ENCODE peak calls at places on chromosomes 16 and 17, in seven cellular contexts. O is foreskin melanocyte; Y is GM04504; H is RWPE1; Q is CD8-positive, alpha-beta memory T cell; J is fibroblast of mammary gland; L is heart right ventricle. M is an unnamed sample.

GRCh38 chr17:50270430-50271172 is 3.7 kb upstream of the TMEM92 start:
- DNase-seq in O (peak), Y (peak), H (no peak), Q (no peak), J (peak), L (peak), M (no peak)

GRCh38 chr17:73939808-73940207 is 263.7 kb upstream of the RPL38 start:
- DNase-seq in O (no peak), Y (no peak), H (no peak), Q (no peak), J (no peak), L (no peak), M (peak)

GRCh38 chr16:24800586-24800985 is 45.2 kb upstream of the SLC5A11 start:
- DNase-seq in O (peak), Y (no peak), H (peak), Q (no peak), J (peak), L (no peak), M (no peak)

GRCh38 chr17:29880031-29880430 is 50.0 kb downstream of the SSH2 start:
- DNase-seq in O (no peak), Y (no peak), H (no peak), Q (no peak), J (peak), L (no peak), M (no peak)

GRCh38 chr17:74340470-74341023 is 14.5 kb downstream of the KIF19 start:
- DNase-seq in O (no peak), Y (no peak), H (no peak), Q (no peak), J (no peak), L (no peak), M (no peak)

GRCh38 chr16:56513972-56514371 is 5.9 kb downstream of the BBS2 start:
- DNase-seq in O (peak), Y (no peak), H (peak), Q (peak), J (peak), L (no peak), M (no peak)

GRCh38 chr17:16909472-16909871 is 62.4 kb downstream of the TNFRSF13B start:
- DNase-seq in O (no peak), Y (no peak), H (no peak), Q (no peak), J (no peak), L (no peak), M (no peak)

GRCh38 chr16:4369006-4369766 is 2.5 kb upstream of the VASN start:
- DNase-seq in O (no peak), Y (no peak), H (peak), Q (no peak), J (peak), L (peak), M (no peak)

GRCh38 chr17:61200349-61200735 is 199.3 kb upstream of the TBX2 start:
- DNase-seq in O (no peak), Y (no peak), H (no peak), Q (no peak), J (no peak), L (no peak), M (no peak)

GRCh38 chr17:18219016-18219415 is 6.4 kb upstream of the LLGL1 start:
- DNase-seq in O (no peak), Y (peak), H (no peak), Q (no peak), J (peak), L (peak), M (no peak)

GRCh38 chr16:51565149-51565548 is 414.1 kb upstream of the SALL1 start:
- DNase-seq in O (no peak), Y (no peak), H (no peak), Q (no peak), J (no peak), L (no peak), M (no peak)

GRCh38 chr17:75346906-75347305 is 57.7 kb upstream of the SLC25A19 start:
- DNase-seq in O (no peak), Y (no peak), H (no peak), Q (no peak), J (peak), L (no peak), M (no peak)

GRCh38 chr16:60989592-60989991 is 1046.6 kb downstream of the CDH8 start:
- DNase-seq in O (no peak), Y (no peak), H (no peak), Q (no peak), J (no peak), L (no peak), M (no peak)

GRCh38 chr17:20114466-20114865 is 105.3 kb downstream of the SPECC1 start:
- DNase-seq in O (peak), Y (no peak), H (no peak), Q (no peak), J (peak), L (no peak), M (no peak)

GRCh38 chr17:81084691-81085419 is 49.9 kb downstream of the BAIAP2 start:
- DNase-seq in O (no peak), Y (no peak), H (no peak), Q (no peak), J (no peak), L (no peak), M (no peak)

GRCh38 chr16:56847173-56847948 is 17.6 kb upstream of the SLC12A3 start:
- DNase-seq in O (peak), Y (no peak), H (no peak), Q (no peak), J (peak), L (no peak), M (no peak)

GRCh38 chr16:53052519-53053501 is at the start of gene CHD9NB:
- DNase-seq in O (peak), Y (peak), H (peak), Q (no peak), J (peak), L (no peak), M (no peak)

GRCh38 chr16:15653227-15653626 is 3.2 kb downstream of the NDE1 start:
- DNase-seq in O (no peak), Y (peak), H (peak), Q (no peak), J (peak), L (no peak), M (no peak)